ENCODE peak calls at places on chromosomes 6 and 20, in six cellular contexts. G is small intestine, O is cardiac muscle cell, C is mesenchymal stem cell, A is kidney, B is lung. J is an unnamed sample.

GRCh38 chr6:36131517-36132220 is 1.4 kb downstream of the MAPK13 start:
- DNase-seq in G (peak; percentile 97), O (peak; percentile 31), C (peak; percentile 97), A (peak; percentile 85), B (peak; percentile 67), J (no peak)

GRCh38 chr6:134299236-134299635 is 18.7 kb downstream of the SGK1 start:
- DNase-seq in G (peak; percentile 61), O (no peak), C (peak; percentile 53), A (no peak), B (no peak), J (no peak)

GRCh38 chr6:927157-927556 is 234.2 kb upstream of the EXOC2 start:
- DNase-seq in G (no peak), O (no peak), C (no peak), A (no peak), B (no peak), J (no peak)

GRCh38 chr6:23964865-23965264 is 161.2 kb upstream of the NRSN1 start:
- DNase-seq in G (no peak), O (no peak), C (no peak), A (no peak), B (no peak), J (no peak)

GRCh38 chr20:23920408-23920780 is 40.8 kb upstream of the CST5 start:
- DNase-seq in G (no peak), O (no peak), C (no peak), A (no peak), B (no peak), J (no peak)

GRCh38 chr20:33645072-33645358 is 17.1 kb upstream of the C20orf144 start:
- DNase-seq in G (no peak), O (no peak), C (no peak), A (no peak), B (no peak), J (no peak)

GRCh38 chr20:50776122-50776795 is 18.6 kb upstream of the BCAS4 start:
- DNase-seq in G (no peak), O (no peak), C (no peak), A (peak; percentile 37), B (no peak), J (peak; percentile 66)

GRCh38 chr6:134706806-134707205 is 243.1 kb downstream of the ALDH8A1 start:
- DNase-seq in G (peak; percentile 22), O (no peak), C (no peak), A (no peak), B (no peak), J (no peak)

GRCh38 chr6:80161438-80161837 is 55.0 kb downstream of the BCKDHB start:
- DNase-seq in G (no peak), O (no peak), C (no peak), A (no peak), B (no peak), J (peak; percentile 62)

GRCh38 chr20:40494238-40494637 is 194.8 kb downstream of the MAFB start:
- DNase-seq in G (no peak), O (no peak), C (no peak), A (no peak), B (peak; percentile 41), J (no peak)

GRCh38 chr6:14765106-14765505 is 480.8 kb upstream of the JARID2 start:
- DNase-seq in G (no peak), O (no peak), C (peak; percentile 59), A (no peak), B (no peak), J (no peak)

GRCh38 chr6:111606620-111607115 is 990 bp upstream of the TRAF3IP2 start:
- DNase-seq in G (peak; percentile 29), O (no peak), C (peak; percentile 43), A (no peak), B (no peak), J (peak; percentile 56)

GRCh38 chr6:22709804-22710203 is 140.4 kb downstream of the HDGFL1 start:
- DNase-seq in G (no peak), O (no peak), C (peak; percentile 34), A (no peak), B (no peak), J (no peak)

GRCh38 chr6:151313060-151313459 is 73.3 kb downstream of the AKAP12 start:
- DNase-seq in G (peak; percentile 39), O (no peak), C (no peak), A (no peak), B (no peak), J (peak; percentile 78)

GRCh38 chr6:140281794-140282193 is 907.3 kb upstream of the CITED2 start:
- DNase-seq in G (peak; percentile 45), O (no peak), C (no peak), A (no peak), B (no peak), J (no peak)

GRCh38 chr20:44070139-44070900 is 116.7 kb downstream of the JPH2 start:
- DNase-seq in G (no peak), O (no peak), C (no peak), A (peak; percentile 45), B (no peak), J (peak; percentile 42)

GRCh38 chr6:158801655-158802294 is 17.4 kb downstream of the EZR start:
- DNase-seq in G (peak; percentile 99), O (no peak), C (no peak), A (no peak), B (no peak), J (peak; percentile 63)

GRCh38 chr20:38139156-38139912 is 25.7 kb downstream of the TGM2 start:
- DNase-seq in G (no peak), O (no peak), C (no peak), A (peak; percentile 39), B (no peak), J (no peak)

GRCh38 chr6:33709605-33710295 is 1.8 kb downstream of the UQCC2 start:
- DNase-seq in G (no peak), O (no peak), C (no peak), A (peak; percentile 40), B (no peak), J (no peak)

GRCh38 chr6:125154184-125155135 is 887 bp downstream of the TPD52L1 start:
- DNase-seq in G (peak; percentile 34), O (peak; percentile 46), C (peak; percentile 32), A (peak; percentile 77), B (peak; percentile 45), J (peak; percentile 83)

GRCh38 chr6:43628392-43629103 is 516 bp downstream of the GTPBP2 start:
- DNase-seq in G (peak; percentile 48), O (peak; percentile 67), C (peak; percentile 69), A (peak; percentile 85), B (peak; percentile 65), J (peak; percentile 87)

GRCh38 chr20:44532248-44532980 is 10.5 kb upstream of the SERINC3 start:
- DNase-seq in G (no peak), O (no peak), C (no peak), A (no peak), B (no peak), J (no peak)

GRCh38 chr6:148118303-148118702 is 224.3 kb upstream of the SASH1 start:
- DNase-seq in G (no peak), O (no peak), C (no peak), A (no peak), B (no peak), J (no peak)

GRCh38 chr6:159788276-159788675 is 1.1 kb downstream of the TCP1 start:
- DNase-seq in G (no peak), O (no peak), C (no peak), A (no peak), B (no peak), J (no peak)

GRCh38 chr6:43683708-43684455 is 3.7 kb downstream of the MRPS18A start:
- DNase-seq in G (no peak), O (no peak), C (no peak), A (no peak), B (no peak), J (no peak)

GRCh38 chr6:10390495-10391298 is 24.2 kb downstream of the TFAP2A start:
- DNase-seq in G (no peak), O (no peak), C (no peak), A (no peak), B (no peak), J (peak; percentile 74)

GRCh38 chr20:62063981-62064787 is 1.5 kb downstream of the TAF4 start:
- DNase-seq in G (peak; percentile 63), O (peak; percentile 56), C (peak; percentile 22), A (peak; percentile 85), B (no peak), J (peak; percentile 85)

GRCh38 chr6:138821519-138821918 is 25.6 kb downstream of the ECT2L start:
- DNase-seq in G (no peak), O (no peak), C (no peak), A (no peak), B (no peak), J (no peak)

GRCh38 chr6:135325624-135326424 is 144.7 kb downstream of the MYB start:
- DNase-seq in G (peak; percentile 10), O (no peak), C (peak; percentile 23), A (no peak), B (no peak), J (no peak)

GRCh38 chr20:63835031-63835858 is 4.2 kb upstream of the ZBTB46 start:
- DNase-seq in G (peak; percentile 48), O (peak; percentile 99), C (peak; percentile 98), A (peak; percentile 97), B (peak; percentile 92), J (peak; percentile 98)

GRCh38 chr6:137387365-137387764 is 106.8 kb downstream of the OLIG3 start:
- DNase-seq in G (peak; percentile 29), O (no peak), C (no peak), A (no peak), B (no peak), J (peak; percentile 46)

DNA sequence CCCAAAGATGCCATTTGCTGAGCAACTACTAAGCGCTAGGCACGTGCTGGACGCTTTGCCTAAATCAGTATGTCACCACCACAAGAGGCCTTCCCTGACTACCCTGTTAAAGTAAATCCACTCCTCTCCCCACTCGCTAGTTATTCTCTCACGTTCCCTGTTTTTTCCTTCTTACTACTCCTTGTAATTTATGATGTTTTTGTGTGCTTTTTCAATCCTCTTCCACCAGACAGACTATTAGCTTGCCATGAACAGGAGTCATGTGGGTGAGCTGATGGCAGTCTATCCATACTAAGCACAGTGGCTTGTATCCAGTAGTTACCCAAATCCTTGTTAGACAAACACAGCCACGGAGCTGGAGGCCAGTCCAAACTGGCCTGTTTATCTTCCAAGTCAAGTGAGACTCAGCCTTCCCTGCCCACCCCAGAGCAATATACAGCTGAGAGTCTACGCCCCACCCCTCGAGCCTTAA is 41.2 kb downstream of the C6orf132 start:
- DNase-seq in G (peak; percentile 47), O (no peak), C (peak; percentile 86), A (no peak), B (peak; percentile 45), J (no peak)
- H3K36me3 ChIP-seq in G (peaks cover 7% of the 10 kb centered on the region), O (no peaks in the 10 kb centered on the region), C (no peaks in the 10 kb centered on the region), A (no peaks in the 10 kb centered on the region), B (no peaks in the 10 kb centered on the region), J (no peaks in the 10 kb centered on the region)

GRCh38 chr6:144331610-144332009 is 46.5 kb downstream of the UTRN start:
- DNase-seq in G (no peak), O (no peak), C (peak; percentile 67), A (no peak), B (no peak), J (peak; percentile 65)
- H3K4me1 ChIP-seq in G (peaks cover 3% of the 10 kb centered on the region), O (peaks cover 14% of the 10 kb centered on the region), C (peaks cover 16% of the 10 kb centered on the region), A (peaks cover 4% of the 10 kb centered on the region), B (peaks cover 32% of the 10 kb centered on the region), J (peaks cover 16% of the 10 kb centered on the region)

GRCh38 chr6:165010556-165011535 is 298.6 kb downstream of the C6orf118 start:
- DNase-seq in G (no peak), O (no peak), C (peak; percentile 33), A (no peak), B (no peak), J (no peak)

GRCh38 chr6:165013701-165014100 is 295.7 kb downstream of the C6orf118 start:
- DNase-seq in G (no peak), O (no peak), C (peak; percentile 45), A (no peak), B (no peak), J (no peak)

GRCh38 chr6:165008971-165009370 is 300.4 kb downstream of the C6orf118 start:
- DNase-seq in G (no peak), O (no peak), C (peak; percentile 6), A (no peak), B (no peak), J (no peak)
- H3K9me3 ChIP-seq in G (peaks cover 6% of the 10 kb centered on the region), O (no peaks in the 10 kb centered on the region), C (peaks cover 22% of the 10 kb centered on the region), A (no peaks in the 10 kb centered on the region), B (peaks cover 3% of the 10 kb centered on the region), J (no peaks in the 10 kb centered on the region)

GRCh38 chr6:87671555-87672029 is 30.4 kb downstream of the AKIRIN2 start:
- DNase-seq in G (no peak), O (peak; percentile 26), C (peak; percentile 34), A (no peak), B (no peak), J (no peak)
- H3K36me3 ChIP-seq in G (peaks cover 14% of the 10 kb centered on the region), O (peaks cover 14% of the 10 kb centered on the region), C (peaks cover 75% of the 10 kb centered on the region), A (peaks cover 10% of the 10 kb centered on the region), B (peaks cover 13% of the 10 kb centered on the region), J (peaks cover 75% of the 10 kb centered on the region)